ENCODE peak calls at places on chromosome 2, in four cellular contexts. G, R, C and H are unnamed samples.

GRCh38 chr2:54871457-54872103 is 148.1 kb downstream of the EML6 start:
- DNase-seq in G (peak), R (no peak), C (no peak), H (peak)

GRCh38 chr2:225458431-225459117 is 59.1 kb downstream of the NYAP2 start:
- DNase-seq in G (no peak), R (no peak), C (no peak), H (peak)

GRCh38 chr2:33238111-33238510 is 238.3 kb upstream of the RASGRP3 start:
- DNase-seq in G (peak), R (no peak), C (peak), H (peak)

GRCh38 chr2:37916512-37917082 is 8.5 kb upstream of the RMDN2 start:
- DNase-seq in G (peak), R (no peak), C (peak), H (peak)

GRCh38 chr2:85584354-85584856 is at the start of gene VAMP5:
- DNase-seq in G (no peak), R (peak), C (no peak), H (no peak)

GRCh38 chr2:18546586-18546985 is 13.9 kb downstream of the RDH14 start:
- DNase-seq in G (no peak), R (no peak), C (no peak), H (no peak)

GRCh38 chr2:207321504-207321903 is 155.8 kb upstream of the KLF7 start:
- DNase-seq in G (no peak), R (no peak), C (no peak), H (no peak)

GRCh38 chr2:230358305-230358704 is 31.3 kb downstream of the SP140L start:
- DNase-seq in G (no peak), R (no peak), C (peak), H (peak)

GRCh38 chr2:37653805-37654378 is 17.6 kb downstream of the CDC42EP3 start:
- DNase-seq in G (no peak), R (no peak), C (no peak), H (no peak)

GRCh38 chr2:167935803-167936110 is 311.6 kb downstream of the STK39 start:
- DNase-seq in G (no peak), R (no peak), C (no peak), H (no peak)

GRCh38 chr2:71672011-71672639 is 218.8 kb downstream of the DYSF start:
- DNase-seq in G (no peak), R (peak), C (no peak), H (no peak)

GRCh38 chr2:47653909-47654789 is 128.8 kb upstream of the MSH6 start:
- DNase-seq in G (peak), R (peak), C (peak), H (peak)

GRCh38 chr2:200862532-200863000 is 1.9 kb downstream of the CLK1 start:
- DNase-seq in G (peak), R (peak), C (peak), H (peak)

GRCh38 chr2:73561422-73561821 is 80.8 kb downstream of the NAT8 start:
- DNase-seq in G (no peak), R (no peak), C (peak), H (peak)

GRCh38 chr2:101124061-101124460 is 27.1 kb downstream of the TBC1D8 start:
- DNase-seq in G (no peak), R (no peak), C (peak), H (peak)

GRCh38 chr2:108139521-108139920 is 100.2 kb upstream of the SULT1C3 start:
- DNase-seq in G (peak), R (no peak), C (peak), H (peak)

GRCh38 chr2:18154259-18154658 is 275.8 kb downstream of the KCNS3 start:
- DNase-seq in G (no peak), R (no peak), C (no peak), H (no peak)

GRCh38 chr2:101145406-101145805 is 5.8 kb downstream of the TBC1D8 start:
- DNase-seq in G (peak), R (no peak), C (peak), H (peak)

GRCh38 chr2:143026411-143027054 is 102.7 kb upstream of the ARHGAP15 start:
- DNase-seq in G (no peak), R (no peak), C (no peak), H (no peak)

GRCh38 chr2:96116879-96117533 is 635 bp upstream of the ADRA2B start:
- DNase-seq in G (peak), R (peak), C (peak), H (peak)

GRCh38 chr2:37625156-37625555 is 46.3 kb downstream of the CDC42EP3 start:
- DNase-seq in G (no peak), R (no peak), C (peak), H (peak)

GRCh38 chr2:99821572-99822369 is 320.6 kb downstream of the AFF3 start:
- DNase-seq in G (no peak), R (no peak), C (peak), H (peak)

GRCh38 chr2:197993830-197994229 is 189.4 kb downstream of the PLCL1 start:
- DNase-seq in G (no peak), R (no peak), C (no peak), H (no peak)

GRCh38 chr2:83054751-83055150 is 1404.3 kb downstream of the SUCLG1 start:
- DNase-seq in G (no peak), R (no peak), C (no peak), H (peak)

GRCh38 chr2:24855703-24856102 is 62.5 kb downstream of the CENPO start:
- DNase-seq in G (no peak), R (no peak), C (peak), H (peak)

GRCh38 chr2:42854207-42854818 is 61.9 kb upstream of the HAAO start:
- DNase-seq in G (no peak), R (no peak), C (no peak), H (peak)

GRCh38 chr2:64975232-64975791 is 13.9 kb upstream of the SLC1A4 start:
- DNase-seq in G (peak), R (no peak), C (peak), H (peak)

GRCh38 chr2:10486601-10487079 is 38.5 kb upstream of the ODC1 start:
- DNase-seq in G (no peak), R (peak), C (no peak), H (no peak)

GRCh38 chr2:107402330-107402729 is 424.4 kb upstream of the RGPD4 start:
- DNase-seq in G (peak), R (no peak), C (no peak), H (no peak)

GRCh38 chr2:14774569-14774968 is 142.1 kb downstream of the LRATD1 start:
- DNase-seq in G (no peak), R (no peak), C (no peak), H (no peak)

GRCh38 chr2:161332568-161332967 is 24.3 kb downstream of the PSMD14 start:
- DNase-seq in G (no peak), R (no peak), C (no peak), H (no peak)

GRCh38 chr2:140473851-140474250 is 1657.0 kb downstream of the LRP1B start:
- DNase-seq in G (no peak), R (no peak), C (no peak), H (peak)

GRCh38 chr2:233416199-233416598 is 61.9 kb downstream of the DGKD start:
- DNase-seq in G (no peak), R (no peak), C (no peak), H (no peak)

GRCh38 chr2:180524458-180524857 is 455.9 kb upstream of the UBE2E3 start:
- DNase-seq in G (no peak), R (no peak), C (no peak), H (peak)

GRCh38 chr2:42809876-42810125 is 17.4 kb upstream of the HAAO start:
- DNase-seq in G (peak), R (peak), C (peak), H (no peak)

DNA sequence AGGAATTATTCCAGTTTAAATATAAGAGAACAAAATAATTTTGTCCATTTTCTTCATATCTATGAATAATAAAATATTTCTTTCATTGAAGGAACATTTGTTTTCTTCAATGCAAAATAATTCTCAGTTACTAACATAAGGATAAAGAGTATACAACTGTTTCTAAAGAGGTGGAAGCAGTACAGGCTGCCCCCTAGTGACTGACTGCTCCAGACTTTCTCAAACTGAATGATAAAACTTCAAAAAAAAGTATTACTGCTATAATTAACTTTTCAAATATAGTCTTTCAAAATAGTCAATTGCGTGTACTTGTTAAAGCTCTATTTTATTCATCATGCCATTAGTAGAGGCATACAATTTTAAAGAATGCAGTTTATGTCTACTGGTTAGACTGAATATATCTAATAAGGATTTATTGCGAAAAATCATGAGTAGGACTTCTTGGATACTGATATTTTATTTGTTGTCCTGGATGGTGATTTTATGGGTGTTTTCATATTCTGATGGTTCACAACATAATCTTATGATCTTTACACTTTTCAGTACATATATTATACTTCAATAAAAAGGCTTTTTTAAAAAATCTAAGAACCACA is 100.1 kb downstream of the WDPCP start:
- DNase-seq in G (peak), R (peak), C (peak), H (peak)
- TF ChIP-seq CTCF in G (peak), R (peak), C (peak), H (peak)

DNA sequence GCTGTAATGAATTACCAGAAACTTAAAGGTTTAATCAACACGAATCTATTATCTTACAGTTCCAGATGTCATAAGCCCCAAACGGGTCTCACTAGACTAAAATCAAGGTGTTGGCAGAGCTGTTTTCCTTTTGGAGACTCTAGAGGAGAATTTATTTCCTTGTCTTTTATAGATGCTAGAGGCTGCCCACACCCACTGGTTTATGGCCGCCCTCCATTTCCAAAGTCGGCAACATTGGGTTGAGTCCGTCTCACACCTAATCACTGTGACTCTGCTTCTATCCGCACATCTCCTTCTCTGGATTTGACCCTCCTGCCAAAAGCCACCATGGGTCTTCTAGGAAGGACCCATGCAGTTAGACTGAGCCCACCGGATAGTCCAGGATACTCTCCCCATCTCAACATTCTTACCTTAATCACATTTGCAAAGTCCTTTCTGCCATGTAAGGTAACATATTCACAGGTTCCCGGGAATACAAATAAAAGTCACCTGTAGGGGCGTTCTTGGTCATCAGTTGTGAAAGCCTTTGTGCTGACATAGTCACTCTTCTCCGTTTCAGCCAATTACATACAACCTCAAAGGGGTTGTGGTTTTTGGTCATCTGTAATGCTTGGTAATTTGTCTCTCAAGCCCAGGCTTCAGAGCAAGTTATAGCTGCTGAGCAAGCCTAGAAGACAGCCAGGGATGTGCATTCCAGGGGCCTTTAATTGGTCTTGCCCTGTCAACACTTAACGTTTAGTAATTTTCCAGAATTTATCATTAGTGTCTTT is 179.4 kb downstream of the ANTXR1 start:
- DNase-seq in G (no peak), R (peak), C (no peak), H (no peak)
- TF ChIP-seq CTCF in G (no peak), R (no peak), C (no peak), H (no peak)

DNA sequence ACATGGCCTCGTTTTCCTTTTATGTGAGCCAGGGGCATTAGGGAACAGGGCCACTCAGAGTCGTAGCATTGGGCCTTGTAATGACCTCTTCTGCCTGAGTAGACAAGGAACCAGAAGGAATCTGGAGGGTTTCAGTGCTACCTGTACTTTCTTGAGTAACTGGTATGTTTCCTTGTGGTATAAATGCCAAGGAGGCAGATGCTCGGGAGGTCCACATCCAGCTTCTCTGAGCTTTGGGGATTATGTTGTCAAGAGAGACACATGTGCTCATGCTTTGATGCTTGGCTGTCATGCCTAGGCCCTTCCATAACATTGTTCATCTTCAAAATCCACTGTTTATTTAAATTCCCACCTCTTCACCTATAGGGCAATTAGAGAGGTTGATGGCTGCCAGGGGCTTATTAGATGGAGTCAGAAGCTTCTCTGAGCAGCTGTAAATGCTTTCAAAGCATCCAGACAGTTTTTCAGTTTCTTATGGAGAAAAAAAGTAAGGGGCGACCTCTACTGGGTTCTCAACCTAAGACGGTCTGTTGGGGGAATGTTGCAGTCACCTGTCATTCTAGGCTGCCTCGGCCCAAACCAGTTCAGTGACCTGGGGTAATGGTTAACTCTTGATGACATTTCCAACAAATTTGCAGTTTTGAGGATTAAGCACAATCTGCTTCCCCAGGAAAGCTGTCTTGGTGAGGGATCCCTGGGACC is 26.5 kb downstream of the FOSL2 start:
- DNase-seq in G (no peak), R (no peak), C (no peak), H (no peak)
- TF ChIP-seq CTCF in G (peak), R (no peak), C (no peak), H (peak)

DNA sequence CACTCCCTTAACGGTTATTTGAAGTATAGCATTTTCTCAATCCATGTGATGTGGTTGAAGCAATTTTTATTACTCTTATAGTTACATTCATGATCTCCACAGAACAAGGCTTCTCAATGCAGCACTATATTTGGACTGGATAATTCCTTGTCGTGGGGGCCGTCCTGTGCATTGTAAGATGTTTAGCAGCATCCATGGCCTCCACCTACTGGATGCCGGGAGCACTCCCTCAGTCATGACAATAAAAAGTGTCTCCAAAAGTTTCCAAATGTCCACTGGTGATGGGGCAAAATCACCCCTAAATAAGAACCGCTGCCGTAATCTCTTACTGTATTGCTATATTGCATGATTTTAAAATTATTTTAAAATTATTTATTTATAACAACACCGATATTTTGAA is 110.6 kb upstream of the DDX18 start:
- DNase-seq in G (no peak), R (no peak), C (no peak), H (no peak)
- TF ChIP-seq CTCF in G (no peak), R (no peak), C (no peak), H (no peak)

DNA sequence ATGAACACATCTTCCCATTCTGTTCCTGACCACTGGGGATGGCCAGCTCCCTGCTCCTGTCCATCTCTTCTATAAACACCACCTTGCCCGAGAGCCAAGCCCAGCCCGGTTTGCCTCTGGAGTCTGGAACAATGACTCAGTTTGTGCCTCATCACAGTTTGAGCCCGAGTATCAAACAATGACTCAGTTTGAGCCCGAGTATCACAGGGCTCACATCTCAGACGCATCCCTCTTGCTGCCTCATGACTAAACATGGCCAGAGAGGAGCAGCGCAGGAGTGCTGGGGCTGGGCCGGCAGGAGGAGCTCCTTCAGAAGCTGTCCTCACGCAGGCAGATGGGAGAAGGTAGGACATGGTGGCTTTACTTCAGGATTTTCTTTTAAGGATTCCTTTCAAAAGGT is 68.7 kb downstream of the PXDN start:
- DNase-seq in G (peak), R (no peak), C (peak), H (peak)
- TF ChIP-seq CTCF in G (peak), R (no peak), C (peak), H (peak)

GRCh38 chr2:79776461-79777146 is 263.8 kb downstream of the CTNNA2 start:
- DNase-seq in G (no peak), R (no peak), C (no peak), H (no peak)

DNA sequence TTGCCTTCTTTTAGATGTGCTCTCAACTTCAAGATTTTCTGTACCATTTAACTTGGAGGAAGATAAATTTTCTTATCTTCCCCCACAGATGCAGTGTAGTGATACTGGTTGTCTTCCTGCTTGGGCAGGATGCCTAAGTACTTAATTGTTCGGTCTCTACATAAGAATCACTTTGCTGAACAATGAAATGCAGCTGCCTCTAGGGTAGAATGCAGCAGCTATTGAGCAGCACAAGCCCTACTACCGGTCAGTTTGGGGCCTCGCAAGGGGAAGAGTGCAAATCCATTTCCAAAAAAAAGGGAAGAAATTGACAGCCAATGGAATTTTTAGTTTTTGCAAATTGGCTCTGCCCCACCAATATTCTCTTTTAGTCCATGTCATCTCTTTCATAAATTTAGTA is 269.7 kb downstream of the CTNNA2 start:
- DNase-seq in G (no peak), R (no peak), C (no peak), H (no peak)
- TF ChIP-seq CTCF in G (no peak), R (no peak), C (no peak), H (no peak)

GRCh38 chr2:187174582-187174981 is 273.5 kb downstream of the CALCRL start:
- DNase-seq in G (no peak), R (no peak), C (peak), H (peak)
- TF ChIP-seq CTCF in G (peak), R (no peak), C (peak), H (peak)

GRCh38 chr2:120223034-120223912 is at the start of gene TMEM185B:
- DNase-seq in G (peak), R (peak), C (peak), H (peak)
- TF ChIP-seq CTCF in G (peak), R (no peak), C (peak), H (peak)

GRCh38 chr2:150192701-150193100 is 294.8 kb downstream of the RND3 start:
- DNase-seq in G (no peak), R (no peak), C (no peak), H (no peak)

GRCh38 chr2:150191349-150191748 is 296.1 kb downstream of the RND3 start:
- DNase-seq in G (no peak), R (no peak), C (peak), H (peak)

GRCh38 chr2:150188801-150189200 is 298.7 kb downstream of the RND3 start:
- DNase-seq in G (no peak), R (no peak), C (no peak), H (no peak)

GRCh38 chr2:150190546-150190945 is 296.9 kb downstream of the RND3 start:
- DNase-seq in G (no peak), R (no peak), C (no peak), H (no peak)

DNA sequence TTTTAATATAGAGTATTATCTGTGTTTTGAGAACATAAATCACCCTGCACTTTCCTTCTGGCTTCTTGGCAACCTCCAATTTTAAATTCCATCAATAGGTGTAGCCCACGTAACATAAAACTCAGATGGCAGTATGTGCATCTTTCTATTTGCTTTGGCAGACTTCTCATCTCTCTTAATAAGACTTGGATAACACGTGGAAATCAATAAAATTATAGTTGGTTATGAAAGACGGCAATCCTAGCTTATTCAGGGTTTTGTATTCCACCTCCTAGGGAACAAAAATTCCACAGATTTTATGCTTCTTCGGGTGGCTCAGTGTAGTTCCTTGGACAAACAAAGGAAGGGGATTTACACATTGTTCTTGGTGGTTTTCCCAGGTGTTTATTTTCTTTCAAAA is 299.3 kb downstream of the RND3 start:
- DNase-seq in G (peak), R (no peak), C (no peak), H (peak)
- TF ChIP-seq CTCF in G (peak), R (no peak), C (no peak), H (no peak)